ENCODE peak calls at places on chromosome 10, in seven cellular contexts. J is HFF-Myc, I is NCI-H446, Z is cardiac muscle cell, Q is endothelial cell, T is RPMI8226, F is PC-3. O is an unnamed sample.

GRCh38 chr10:14181197-14181936 is 149.4 kb downstream of the FRMD4A start:
- DNase-seq in T (no peak), F (no peak), Z (no peak), J (no peak), I (no peak), Q (peak; percentile 71), O (no peak)

GRCh38 chr10:132133005-132133404 is 53.7 kb upstream of the DPYSL4 start:
- DNase-seq in I (no peak), F (no peak), T (peak; percentile 18), Z (no peak), J (peak; percentile 4), Q (no peak), O (no peak)

GRCh38 chr10:102775201-102775972 is 31.6 kb downstream of the WBP1L start:
- DNase-seq in Z (no peak), I (no peak), J (no peak), Q (no peak), T (no peak), F (no peak), O (no peak)

GRCh38 chr10:128287099-128287498 is 160.9 kb upstream of the MKI67 start:
- DNase-seq in I (no peak), J (no peak), Q (no peak), T (no peak), Z (no peak), F (no peak), O (no peak)

GRCh38 chr10:72336259-72337038 is 18.3 kb downstream of the DNAJB12 start:
- DNase-seq in Z (no peak), I (no peak), T (no peak), J (no peak), F (no peak), Q (no peak), O (no peak)

GRCh38 chr10:47332946-47333345 is 10.7 kb downstream of the GDF2 start:
- DNase-seq in Q (no peak), F (no peak), J (no peak), I (no peak), Z (no peak), T (no peak), O (no peak)

GRCh38 chr10:1561731-1562337 is 175.5 kb downstream of the ADARB2 start:
- DNase-seq in T (no peak), Z (no peak), J (no peak), F (no peak), I (no peak), Q (no peak), O (no peak)

GRCh38 chr10:44184633-44185314 is 200.1 kb downstream of the CXCL12 start:
- DNase-seq in T (no peak), F (no peak), I (no peak), J (no peak), Q (no peak), Z (no peak), O (no peak)

GRCh38 chr10:131963811-131964210 is 17.9 kb downstream of the BNIP3 start:
- DNase-seq in J (no peak), Z (no peak), F (no peak), Q (no peak), I (no peak), T (no peak), O (no peak)

GRCh38 chr10:133009218-133009954 is 67.0 kb upstream of the CFAP46 start:
- DNase-seq in Q (no peak), I (no peak), J (no peak), F (peak; percentile 27), T (peak; percentile 70), Z (peak; percentile 46), O (no peak)

GRCh38 chr10:133116455-133116854 is 28.7 kb downstream of the ADGRA1 start:
- DNase-seq in Z (no peak), Q (no peak), T (no peak), J (no peak), I (no peak), F (no peak), O (no peak)

GRCh38 chr10:124701881-124702656 is 42.1 kb downstream of the FAM53B start:
- DNase-seq in I (no peak), T (no peak), Q (no peak), Z (no peak), F (no peak), J (no peak), O (no peak)

GRCh38 chr10:99815611-99816010 is 33.2 kb downstream of the ABCC2 start:
- DNase-seq in F (no peak), J (no peak), Q (no peak), I (no peak), Z (no peak), T (no peak), O (no peak)

GRCh38 chr10:98354491-98354890 is 60.5 kb downstream of the PYROXD2 start:
- DNase-seq in J (no peak), T (no peak), Z (no peak), Q (no peak), F (no peak), I (no peak), O (no peak)

GRCh38 chr10:81866753-81867152 is 8.2 kb upstream of the NRG3 start:
- DNase-seq in Q (no peak), F (no peak), J (no peak), Z (no peak), T (no peak), I (no peak), O (no peak)

O was measured in AG04450.